ENCODE peak calls at places on chromosomes 13 and 19, in eight cellular contexts. V is central memory CD4-positive, alpha-beta T cell; W is astrocyte of the spinal cord; A is NCI-H748 treated with DMSO at 0.1 percent for 48 hours; X is naive thymus-derived CD4-positive, alpha-beta T cell; M is stimulated activated CD4-positive, alpha-beta T cell treated with anti-CD3 and anti-CD28 coated beads, Interleukin-4, amount 100 ng/mL, for 4 hours; S is activated naive CD8-positive, alpha-beta T cell treated with anti-CD3 and anti-CD28 coated beads, Interleukin-2, amount 50 U/mL, for 24 hours; C is effector CD4-positive, alpha-beta T cell. U is an unnamed sample.

GRCh38 chr13:42392706-42393572 is 121.0 kb downstream of the AKAP11 start:
- DNase-seq in M (no peak), S (no peak), V (peak; percentile 40), C (no peak), A (no peak), X (no peak), W (peak; percentile 14), U (peak; percentile 24)

GRCh38 chr13:45278096-45278645 is 62.8 kb downstream of the TPT1 start:
- DNase-seq in V (no peak), W (no peak), C (no peak), S (no peak), X (no peak), A (no peak), M (no peak), U (no peak)

GRCh38 chr19:2494084-2494446 is 18.1 kb downstream of the GADD45B start:
- DNase-seq in X (no peak), C (peak; percentile 15), W (peak; percentile 68), S (no peak), A (no peak), V (no peak), M (peak; percentile 33), U (no peak)

GRCh38 chr19:56134655-56134922 is 6.5 kb upstream of the ZNF444 start:
- DNase-seq in A (no peak), S (no peak), V (no peak), W (no peak), C (no peak), X (no peak), M (no peak), U (no peak)

GRCh38 chr19:46697142-46697960 is 19.6 kb downstream of the PRKD2 start:
- DNase-seq in S (peak; percentile 36), V (no peak), C (no peak), A (peak; percentile 69), X (no peak), W (peak; percentile 72), M (no peak), U (no peak)

GRCh38 chr19:55452381-55453325 is 8.8 kb downstream of the ISOC2 start:
- DNase-seq in A (peak; percentile 96), C (no peak), W (peak; percentile 83), V (no peak), M (no peak), X (no peak), S (no peak), U (no peak)

GRCh38 chr19:17138937-17139598 is 63.5 kb downstream of the MYO9B start:
- DNase-seq in A (no peak), M (no peak), V (no peak), S (no peak), W (no peak), X (no peak), C (no peak), U (no peak)

GRCh38 chr13:21219044-21219381 is 42.6 kb downstream of the MRPL57 start:
- DNase-seq in S (no peak), C (no peak), V (no peak), W (no peak), X (no peak), M (no peak), A (no peak), U (no peak)

GRCh38 chr19:52690395-52691214 is 44.2 kb downstream of the ZNF611 start:
- DNase-seq in C (peak; percentile 87), S (peak; percentile 90), W (peak; percentile 96), X (peak; percentile 89), A (peak; percentile 68), M (peak; percentile 90), V (peak; percentile 86), U (peak; percentile 86)